ENCODE peak calls at places on chromosomes 5 and 9, in four cellular contexts. One of them, this sample, is unnamed. For H3K4me1, the result is how much of the 10 kb centered on the place peaks cover.

GRCh38 chr5:1507961-1508678 is 15.6 kb downstream of the LPCAT1 start:
- DNase-seq in transverse colon: peak
- DNase-seq in lower lobe of right lung: peak
- DNase-seq in stomach: no peak
- DNase-seq in this sample: peak

GRCh38 chr9:122193651-122194050 is 33.9 kb downstream of the MORN5 start:
- DNase-seq in transverse colon: no peak
- DNase-seq in stomach: no peak
- DNase-seq in lower lobe of right lung: no peak
- DNase-seq in this sample: no peak

GRCh38 chr5:170552486-170553122 is 48.8 kb downstream of the KCNIP1 start:
- DNase-seq in lower lobe of right lung: no peak
- DNase-seq in transverse colon: peak
- DNase-seq in stomach: peak
- DNase-seq in this sample: peak

GRCh38 chr9:72977670-72978069 is 24.8 kb upstream of the ALDH1A1 start:
- DNase-seq in stomach: no peak
- DNase-seq in lower lobe of right lung: no peak
- DNase-seq in transverse colon: no peak
- DNase-seq in this sample: no peak

GRCh38 chr9:113349434-113350337 is at the start of gene BSPRY:
- DNase-seq in transverse colon: peak
- DNase-seq in stomach: peak
- DNase-seq in lower lobe of right lung: peak
- DNase-seq in this sample: peak

GRCh38 chr5:18745591-18745987 is 1111.3 kb downstream of the TAF11L14 start:
- DNase-seq in stomach: no peak
- DNase-seq in lower lobe of right lung: no peak
- DNase-seq in transverse colon: peak
- DNase-seq in this sample: no peak

GRCh38 chr5:139642891-139643871 is 5.0 kb upstream of the CXXC5 start:
- DNase-seq in stomach: peak
- DNase-seq in lower lobe of right lung: no peak
- DNase-seq in transverse colon: peak
- DNase-seq in this sample: peak

GRCh38 chr5:94228791-94229190 is 389.6 kb downstream of the KIAA0825 start:
- DNase-seq in lower lobe of right lung: no peak
- DNase-seq in stomach: no peak
- DNase-seq in transverse colon: no peak
- DNase-seq in this sample: no peak

GRCh38 chr9:36151306-36152210 is 15.0 kb downstream of the GLIPR2 start:
- DNase-seq in transverse colon: peak
- DNase-seq in lower lobe of right lung: peak
- DNase-seq in stomach: peak
- DNase-seq in this sample: peak

GRCh38 chr9:120289990-120290925 is 289.7 kb downstream of the CDK5RAP2 start:
- DNase-seq in stomach: no peak
- DNase-seq in lower lobe of right lung: no peak
- DNase-seq in transverse colon: no peak
- DNase-seq in this sample: no peak

DNA sequence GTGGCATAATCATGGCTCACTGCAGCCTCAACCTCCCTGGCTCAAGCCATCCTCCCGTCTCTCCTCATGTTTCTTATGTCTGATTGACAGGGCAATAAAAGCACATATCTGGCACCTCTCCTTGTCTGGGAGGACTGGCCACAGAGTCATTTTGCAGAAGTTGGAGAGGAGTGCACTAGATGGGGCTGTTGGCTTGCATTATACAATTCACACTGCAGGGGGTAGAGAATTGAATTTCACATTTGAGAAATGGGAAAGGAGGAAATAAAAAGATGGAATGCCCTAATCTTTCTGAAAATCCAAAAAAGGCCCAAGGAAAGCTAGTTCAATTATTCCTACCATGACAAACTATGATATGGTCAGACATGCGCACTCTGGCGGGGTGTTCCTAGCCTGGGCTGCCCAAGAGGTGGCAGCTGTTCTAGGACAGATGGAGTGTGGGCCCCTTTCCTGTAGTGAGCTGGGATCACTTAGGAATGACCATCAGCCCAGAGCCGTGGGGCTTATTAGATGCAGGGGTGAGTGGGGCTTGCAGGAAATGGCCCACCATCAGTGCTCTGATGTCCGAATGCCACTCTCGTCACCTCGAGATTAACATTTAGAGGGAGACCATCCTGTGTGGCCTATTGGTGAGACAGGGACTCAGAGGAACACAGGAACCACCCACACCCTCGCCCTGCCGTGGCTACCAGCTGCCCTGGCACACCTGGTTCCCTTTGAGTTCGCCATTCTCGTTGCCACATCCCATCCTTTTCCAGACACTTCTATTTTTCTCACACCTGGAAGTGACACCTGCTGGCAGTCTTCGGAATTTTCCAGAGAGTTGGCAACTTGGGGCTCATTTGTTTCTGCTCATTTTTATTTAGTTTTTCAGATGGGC is 21.8 kb upstream of the ANKRD18A start:
- DNase-seq in lower lobe of right lung: no peak
- DNase-seq in stomach: peak
- DNase-seq in transverse colon: peak
- DNase-seq in this sample: no peak
- TF ChIP-seq CTCF in lower lobe of right lung: peak
- TF ChIP-seq CTCF in stomach: peak
- TF ChIP-seq CTCF in transverse colon: peak
- TF ChIP-seq CTCF in this sample: peak

GRCh38 chr9:137463194-137463930 is 4.2 kb upstream of the NSMF start:
- DNase-seq in lower lobe of right lung: no peak
- DNase-seq in transverse colon: no peak
- DNase-seq in stomach: no peak
- DNase-seq in this sample: no peak
- H3K4me1 ChIP-seq in lower lobe of right lung: under half
- H3K4me1 ChIP-seq in transverse colon: under half
- H3K4me1 ChIP-seq in stomach: under half
- H3K4me1 ChIP-seq in this sample: under half

GRCh38 chr9:115691097-115691496 is 462.5 kb upstream of the PAPPA start:
- DNase-seq in transverse colon: no peak
- DNase-seq in lower lobe of right lung: no peak
- DNase-seq in stomach: no peak
- DNase-seq in this sample: no peak

GRCh38 chr9:115694991-115695390 is 458.6 kb upstream of the PAPPA start:
- DNase-seq in lower lobe of right lung: no peak
- DNase-seq in transverse colon: no peak
- DNase-seq in stomach: no peak
- DNase-seq in this sample: no peak

GRCh38 chr9:115691686-115692085 is 461.9 kb upstream of the PAPPA start:
- DNase-seq in lower lobe of right lung: no peak
- DNase-seq in transverse colon: no peak
- DNase-seq in stomach: no peak
- DNase-seq in this sample: no peak

GRCh38 chr9:115689331-115689730 is 464.3 kb upstream of the PAPPA start:
- DNase-seq in stomach: no peak
- DNase-seq in transverse colon: no peak
- DNase-seq in lower lobe of right lung: no peak
- DNase-seq in this sample: no peak

GRCh38 chr9:115694014-115694413 is 459.6 kb upstream of the PAPPA start:
- DNase-seq in transverse colon: peak
- DNase-seq in stomach: no peak
- DNase-seq in lower lobe of right lung: no peak
- DNase-seq in this sample: no peak
- TF ChIP-seq CTCF in transverse colon: no peak
- TF ChIP-seq CTCF in stomach: no peak
- TF ChIP-seq CTCF in lower lobe of right lung: no peak
- TF ChIP-seq CTCF in this sample: no peak

GRCh38 chr9:92739346-92740014 is 25.2 kb downstream of the BICD2 start:
- DNase-seq in lower lobe of right lung: no peak
- DNase-seq in stomach: no peak
- DNase-seq in transverse colon: no peak
- DNase-seq in this sample: no peak
- H3K4me1 ChIP-seq in lower lobe of right lung: half or more
- H3K4me1 ChIP-seq in stomach: under half
- H3K4me1 ChIP-seq in transverse colon: under half
- H3K4me1 ChIP-seq in this sample: half or more

GRCh38 chr5:128695791-128696520 is 157.9 kb upstream of the FBN2 start:
- DNase-seq in stomach: no peak
- DNase-seq in lower lobe of right lung: no peak
- DNase-seq in transverse colon: no peak
- DNase-seq in this sample: no peak
- TF ChIP-seq CTCF in stomach: no peak
- TF ChIP-seq CTCF in lower lobe of right lung: no peak
- TF ChIP-seq CTCF in transverse colon: no peak
- TF ChIP-seq CTCF in this sample: no peak

GRCh38 chr9:124296800-124297552 is 39.2 kb downstream of the NEK6 start:
- DNase-seq in stomach: no peak
- DNase-seq in lower lobe of right lung: no peak
- DNase-seq in transverse colon: no peak
- DNase-seq in this sample: no peak
- H3K4me1 ChIP-seq in stomach: under half
- H3K4me1 ChIP-seq in lower lobe of right lung: half or more
- H3K4me1 ChIP-seq in transverse colon: under half
- H3K4me1 ChIP-seq in this sample: half or more